ENCODE peak calls at places on chromosomes 16 and 17, in nine cellular contexts. K is spleen, C is HFFc6, R is fibroblast of mammary gland, Y is AG09319, P is cardiac muscle cell, M is ovary, Q is right lobe of liver, G is PC-9. B is an unnamed sample.

GRCh38 chr17:44187131-44187899 is 543 bp downstream of the TMUB2 start:
- DNase-seq in K (peak), C (peak), R (peak), Y (no peak), P (no peak), M (no peak), Q (no peak), G (no peak), B (no peak)

GRCh38 chr16:73713817-73714495 is 582.7 kb upstream of the PSMD7 start:
- DNase-seq in K (no peak), C (peak), R (peak), Y (no peak), P (peak), M (no peak), Q (no peak), G (no peak), B (no peak)

GRCh38 chr16:19210968-19211367 is 42.9 kb downstream of the SYT17 start:
- DNase-seq in K (peak), C (no peak), R (no peak), Y (no peak), P (no peak), M (no peak), Q (no peak), G (no peak), B (no peak)

GRCh38 chr17:16926591-16927451 is 45.1 kb downstream of the TNFRSF13B start:
- DNase-seq in K (peak), C (no peak), R (no peak), Y (no peak), P (no peak), M (no peak), Q (peak), G (no peak), B (no peak)

GRCh38 chr17:17253445-17253844 is 16.5 kb upstream of the FLCN start:
- DNase-seq in K (no peak), C (no peak), R (no peak), Y (no peak), P (no peak), M (no peak), Q (peak), G (no peak), B (no peak)

GRCh38 chr17:36705651-36706436 is 104.5 kb downstream of the MRM1 start:
- DNase-seq in K (peak), C (peak), R (peak), Y (no peak), P (peak), M (no peak), Q (peak), G (peak), B (no peak)

GRCh38 chr16:51442140-51442539 is 291.1 kb upstream of the SALL1 start:
- DNase-seq in K (no peak), C (no peak), R (no peak), Y (no peak), P (no peak), M (no peak), Q (no peak), G (no peak), B (no peak)

GRCh38 chr17:50169121-50169764 is 3.4 kb downstream of the SGCA start:
- DNase-seq in K (peak), C (peak), R (peak), Y (no peak), P (peak), M (no peak), Q (peak), G (peak), B (peak)

GRCh38 chr16:8751481-8752311 is 45.7 kb downstream of the TMEM186 start:
- DNase-seq in K (peak), C (peak), R (peak), Y (peak), P (no peak), M (no peak), Q (no peak), G (peak), B (no peak)

GRCh38 chr16:66427036-66427446 is at the start of gene BEAN1:
- DNase-seq in K (no peak), C (no peak), R (no peak), Y (no peak), P (peak), M (peak), Q (no peak), G (peak), B (peak)

GRCh38 chr16:783404-784161 is 4.6 kb downstream of the RPUSD1 start:
- DNase-seq in K (no peak), C (no peak), R (peak), Y (no peak), P (no peak), M (peak), Q (no peak), G (no peak), B (no peak)

GRCh38 chr16:5045499-5046115 is 11.9 kb upstream of the NAGPA start:
- DNase-seq in K (peak), C (no peak), R (no peak), Y (no peak), P (no peak), M (no peak), Q (no peak), G (no peak), B (no peak)

GRCh38 chr16:5041604-5042133 is 7.9 kb upstream of the NAGPA start:
- DNase-seq in K (peak), C (peak), R (peak), Y (no peak), P (no peak), M (no peak), Q (no peak), G (peak), B (no peak)

GRCh38 chr16:5046914-5047313 is 13.2 kb upstream of the NAGPA start:
- DNase-seq in K (peak), C (no peak), R (no peak), Y (no peak), P (no peak), M (no peak), Q (no peak), G (no peak), B (no peak)

GRCh38 chr16:5044011-5044540 is 10.3 kb upstream of the NAGPA start:
- DNase-seq in K (peak), C (no peak), R (no peak), Y (no peak), P (no peak), M (no peak), Q (no peak), G (no peak), B (no peak)

GRCh38 chr16:5042574-5043171 is 8.9 kb upstream of the NAGPA start:
- DNase-seq in K (no peak), C (peak), R (peak), Y (no peak), P (peak), M (no peak), Q (no peak), G (no peak), B (no peak)
- TF ChIP-seq CTCF in K (no peak), C (no peak), R (no peak), Y (no peak), P (no peak), M (no peak), Q (no peak), G (no peak), B (peak)

GRCh38 chr17:68794636-68795503 is 160.3 kb downstream of the ABCA8 start:
- DNase-seq in K (no peak), C (peak), R (peak), Y (peak), P (no peak), M (peak), Q (no peak), G (no peak), B (no peak)
- TF ChIP-seq CTCF in K (peak), C (peak), R (peak), Y (peak), P (peak), M (peak), Q (peak), G (peak), B (peak)

GRCh38 chr16:89973654-89974335 is 25.2 kb downstream of the DEF8 start:
- DNase-seq in K (no peak), C (no peak), R (no peak), Y (no peak), P (no peak), M (no peak), Q (no peak), G (no peak), B (no peak)
- TF ChIP-seq CTCF in K (no peak), C (no peak), R (no peak), Y (no peak), P (no peak), M (no peak), Q (no peak), G (no peak), B (no peak)

DNA sequence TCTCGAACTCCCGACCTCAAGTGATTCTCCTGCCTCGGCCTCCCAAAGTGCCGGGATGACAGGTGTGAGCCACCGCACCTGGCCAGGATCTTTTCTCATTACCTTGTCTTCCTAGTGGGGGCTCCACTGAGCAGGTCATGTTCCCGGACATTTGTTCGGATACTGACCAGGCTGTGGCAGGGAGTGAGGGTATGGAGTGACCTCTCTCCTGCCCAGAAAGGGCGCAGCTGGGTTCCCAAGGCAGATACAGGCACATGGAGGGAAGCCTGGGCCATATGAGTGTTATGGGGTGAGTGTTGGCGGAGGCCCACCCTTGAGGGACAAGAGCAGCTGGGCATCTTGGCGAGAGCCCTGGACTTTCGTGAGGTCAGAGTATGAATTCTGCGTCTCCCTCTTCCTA is 5.5 kb downstream of the SERPINF1 start:
- DNase-seq in K (no peak), C (no peak), R (no peak), Y (no peak), P (no peak), M (no peak), Q (no peak), G (no peak), B (no peak)
- TF ChIP-seq CTCF in K (no peak), C (peak), R (no peak), Y (no peak), P (no peak), M (no peak), Q (no peak), G (peak), B (peak)

B was measured in progenitor cell of endocrine pancreas.